ENCODE peak calls at places on chromosomes 7 and 10, in four cellular contexts. Y, O, W and Z are unnamed samples.

GRCh38 chr10:105506258-105506657 is 865.2 kb downstream of the SORCS3 start:
- DNase-seq in Y (no peak), O (no peak), W (no peak), Z (no peak)

GRCh38 chr7:23369695-23370404 is 70.7 kb downstream of the MALSU1 start:
- DNase-seq in Y (no peak), O (no peak), W (no peak), Z (no peak)

GRCh38 chr7:97015787-97016391 is 8.7 kb downstream of the DLX5 start:
- DNase-seq in Y (no peak), O (no peak), W (no peak), Z (no peak)

GRCh38 chr10:132696728-132697567 is 89.0 kb downstream of the NKX6-2 start:
- DNase-seq in Y (no peak), O (no peak), W (no peak), Z (no peak)

GRCh38 chr10:88999629-89000028 is 9.0 kb downstream of the FAS start:
- DNase-seq in Y (no peak), O (no peak), W (no peak), Z (no peak)

GRCh38 chr10:110162749-110163148 is 44.7 kb upstream of the MXI1 start:
- DNase-seq in Y (no peak), O (no peak), W (no peak), Z (no peak)

GRCh38 chr10:3806603-3807002 is 21.6 kb upstream of the KLF6 start:
- DNase-seq in Y (no peak), O (no peak), W (no peak), Z (no peak)

GRCh38 chr7:55060690-55061414 is 42.0 kb downstream of the EGFR start:
- DNase-seq in Y (no peak), O (no peak), W (peak), Z (no peak)

GRCh38 chr7:46559194-46559576 is 638.1 kb upstream of the IGFBP3 start:
- DNase-seq in Y (no peak), O (no peak), W (no peak), Z (no peak)

GRCh38 chr10:29555091-29555745 is 79.6 kb downstream of the SVIL start:
- DNase-seq in Y (no peak), O (no peak), W (no peak), Z (no peak)

GRCh38 chr10:111973306-111973705 is 210.3 kb downstream of the GPAM start:
- DNase-seq in Y (no peak), O (no peak), W (no peak), Z (no peak)

GRCh38 chr7:50667338-50667737 is 102.1 kb upstream of the DDC start:
- DNase-seq in Y (no peak), O (no peak), W (no peak), Z (no peak)

GRCh38 chr10:79246209-79246581 is 101.1 kb upstream of the PPIF start:
- DNase-seq in Y (no peak), O (no peak), W (no peak), Z (no peak)

GRCh38 chr7:127962589-127963361 is 68.5 kb downstream of the LRRC4 start:
- DNase-seq in Y (no peak), O (no peak), W (peak), Z (no peak)

GRCh38 chr7:111089822-111090426 is 1.0 kb upstream of the LRRN3 start:
- DNase-seq in Y (no peak), O (no peak), W (peak), Z (no peak)

GRCh38 chr10:69807122-69807521 is 5.4 kb downstream of the COL13A1 start:
- DNase-seq in Y (no peak), O (no peak), W (no peak), Z (no peak)

GRCh38 chr7:36942558-36943354 is 218.5 kb upstream of the AOAH start:
- DNase-seq in Y (no peak), O (no peak), W (no peak), Z (no peak)

GRCh38 chr7:159211540-159212182 is 67.0 kb upstream of the VIPR2 start:
- DNase-seq in Y (no peak), O (no peak), W (no peak), Z (no peak)

GRCh38 chr10:62302760-62303159 is 34.1 kb upstream of the RTKN2 start:
- DNase-seq in Y (no peak), O (no peak), W (no peak), Z (no peak)

GRCh38 chr7:40175725-40176510 is 41.1 kb downstream of the SUGCT start:
- DNase-seq in Y (no peak), O (no peak), W (no peak), Z (no peak)